ENCODE peak calls at places on chromosomes 12 and 14, in eight cellular contexts. P, Q, W, V, X, E, C and L are unnamed samples.

GRCh38 chr12:32568241-32568640 is 110.9 kb upstream of the DNM1L start:
- DNase-seq in P (no peak), Q (no peak), W (no peak), V (no peak), X (no peak), E (peak), C (no peak), L (no peak)

GRCh38 chr12:113241191-113242017 is 20.1 kb downstream of the TPCN1 start:
- DNase-seq in P (peak), Q (no peak), W (no peak), V (peak), X (no peak), E (peak), C (no peak), L (no peak)

GRCh38 chr12:19574606-19575005 is 135.3 kb downstream of the AEBP2 start:
- DNase-seq in P (no peak), Q (no peak), W (no peak), V (no peak), X (no peak), E (no peak), C (no peak), L (no peak)

GRCh38 chr12:113268621-113269020 is 47.4 kb downstream of the TPCN1 start:
- DNase-seq in P (no peak), Q (no peak), W (no peak), V (no peak), X (no peak), E (no peak), C (peak), L (no peak)

GRCh38 chr12:49974231-49974675 is 1.5 kb downstream of the AQP6 start:
- DNase-seq in P (peak), Q (no peak), W (peak), V (peak), X (peak), E (peak), C (peak), L (no peak)

GRCh38 chr14:92511472-92512247 is 1.9 kb upstream of the RIN3 start:
- DNase-seq in P (peak), Q (no peak), W (no peak), V (no peak), X (no peak), E (peak), C (no peak), L (no peak)

GRCh38 chr14:105021656-105022275 is 883 bp upstream of the CDCA4 start:
- DNase-seq in P (peak), Q (no peak), W (no peak), V (peak), X (peak), E (no peak), C (no peak), L (peak)

GRCh38 chr12:13187399-13187798 is 9.1 kb upstream of the EMP1 start:
- DNase-seq in P (no peak), Q (no peak), W (no peak), V (no peak), X (no peak), E (no peak), C (no peak), L (no peak)

GRCh38 chr12:124386661-124387509 is 92.0 kb downstream of the RFLNA start:
- DNase-seq in P (no peak), Q (no peak), W (no peak), V (no peak), X (no peak), E (no peak), C (no peak), L (no peak)

GRCh38 chr12:39464976-39465375 is 22.1 kb upstream of the KIF21A start:
- DNase-seq in P (no peak), Q (no peak), W (no peak), V (no peak), X (no peak), E (no peak), C (no peak), L (no peak)

GRCh38 chr12:76422154-76422877 is 74.1 kb upstream of the BBS10 start:
- DNase-seq in P (no peak), Q (no peak), W (no peak), V (no peak), X (no peak), E (no peak), C (no peak), L (no peak)

GRCh38 chr14:22465201-22465835 is 123.7 kb downstream of the DAD1 start:
- DNase-seq in P (no peak), Q (no peak), W (no peak), V (no peak), X (no peak), E (no peak), C (no peak), L (no peak)

GRCh38 chr14:61837336-61838229 is 75.4 kb downstream of the SNAPC1 start:
- DNase-seq in P (peak), Q (peak), W (peak), V (peak), X (peak), E (peak), C (peak), L (peak)
- TF ChIP-seq CTCF in P (peak), Q (peak), W (peak), V (peak), X (peak), E (peak), C (peak), L (peak)

GRCh38 chr12:7970475-7971252 is 34.7 kb upstream of the SLC2A3 start:
- DNase-seq in P (peak), Q (no peak), W (peak), V (peak), X (peak), E (peak), C (peak), L (peak)
- TF ChIP-seq CTCF in P (no peak), Q (no peak), W (peak), V (no peak), X (no peak), E (no peak), C (no peak), L (peak)

GRCh38 chr12:66107451-66107915 is 23.1 kb downstream of the LLPH start:
- DNase-seq in P (peak), Q (peak), W (no peak), V (peak), X (peak), E (peak), C (no peak), L (peak)

DNA sequence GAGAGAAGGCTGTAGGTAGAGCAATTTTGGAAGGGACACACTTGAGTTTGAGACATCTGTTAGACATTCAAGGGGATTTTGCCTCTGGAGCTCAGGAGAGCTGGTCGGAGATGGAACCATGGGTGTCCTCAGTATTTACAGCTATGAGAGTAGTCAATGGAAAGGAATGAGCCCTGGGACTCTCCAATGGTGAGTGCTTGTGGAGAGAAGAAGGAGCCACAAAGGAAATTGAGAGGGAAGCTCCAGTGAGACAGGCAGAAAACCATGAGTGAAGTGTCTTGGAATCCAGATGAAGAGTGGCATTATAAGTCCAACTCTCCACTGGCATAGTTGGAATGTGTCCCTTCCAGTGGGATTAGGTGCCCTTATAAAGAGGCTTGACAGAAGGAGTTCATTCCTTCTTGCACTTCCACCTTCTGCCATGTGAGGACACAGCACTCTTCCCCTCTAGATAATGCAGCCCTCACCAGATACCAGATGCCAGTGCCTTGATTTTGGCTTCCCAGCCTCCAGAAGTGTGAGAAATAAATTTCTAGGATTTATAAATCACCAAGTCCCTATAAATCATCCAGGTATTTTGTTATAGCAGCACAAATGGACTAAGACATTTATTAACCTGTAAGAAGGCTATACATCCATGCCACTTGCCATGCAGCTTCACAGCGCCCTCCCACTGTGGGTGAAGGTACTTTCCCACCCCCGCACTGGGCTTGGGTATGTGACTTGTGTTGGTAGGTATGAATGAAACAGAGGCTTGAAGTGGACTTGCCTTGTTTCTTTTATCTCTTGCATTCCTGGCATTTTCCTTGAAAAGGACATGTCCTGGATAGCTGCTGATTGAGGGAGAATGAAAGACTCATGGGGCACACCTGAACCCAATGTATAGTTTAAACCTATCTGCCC is 27.3 kb downstream of the LLPH start:
- DNase-seq in P (no peak), Q (no peak), W (no peak), V (no peak), X (no peak), E (no peak), C (no peak), L (peak)
- TF ChIP-seq CTCF in P (no peak), Q (peak), W (no peak), V (no peak), X (no peak), E (peak), C (no peak), L (peak)

DNA sequence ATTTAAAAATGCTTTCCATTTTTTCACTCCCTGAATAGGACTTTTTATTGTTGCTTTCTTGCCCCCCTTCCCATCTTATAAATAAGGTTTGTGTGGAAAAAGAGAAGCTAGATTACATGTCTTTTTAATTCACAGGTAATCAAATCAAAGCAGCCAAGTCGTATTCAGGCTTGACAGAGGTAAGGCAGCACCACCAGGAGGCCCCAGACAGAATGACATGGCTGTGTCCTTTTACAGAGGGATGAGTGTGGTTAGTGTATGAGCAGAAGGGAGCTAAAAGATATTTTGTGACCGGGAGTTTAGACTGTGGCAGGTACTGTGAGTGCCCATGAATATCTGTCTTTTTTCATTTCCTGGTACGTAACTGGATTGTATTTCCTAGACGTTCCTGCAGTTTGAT is 596.1 kb downstream of the ETNK1 start:
- DNase-seq in P (no peak), Q (no peak), W (no peak), V (no peak), X (no peak), E (no peak), C (no peak), L (no peak)
- TF ChIP-seq CTCF in P (no peak), Q (peak), W (no peak), V (no peak), X (no peak), E (no peak), C (no peak), L (no peak)

GRCh38 chr14:47211263-47211662 is 464.1 kb downstream of the MDGA2 start:
- DNase-seq in P (no peak), Q (no peak), W (no peak), V (no peak), X (no peak), E (no peak), C (no peak), L (no peak)

GRCh38 chr14:47208434-47208833 is 467.0 kb downstream of the MDGA2 start:
- DNase-seq in P (no peak), Q (no peak), W (no peak), V (no peak), X (no peak), E (no peak), C (no peak), L (no peak)

GRCh38 chr14:47207636-47208035 is 467.8 kb downstream of the MDGA2 start:
- DNase-seq in P (no peak), Q (no peak), W (no peak), V (no peak), X (no peak), E (no peak), C (no peak), L (no peak)
- TF ChIP-seq CTCF in P (no peak), Q (no peak), W (no peak), V (no peak), X (no peak), E (no peak), C (peak), L (no peak)

DNA sequence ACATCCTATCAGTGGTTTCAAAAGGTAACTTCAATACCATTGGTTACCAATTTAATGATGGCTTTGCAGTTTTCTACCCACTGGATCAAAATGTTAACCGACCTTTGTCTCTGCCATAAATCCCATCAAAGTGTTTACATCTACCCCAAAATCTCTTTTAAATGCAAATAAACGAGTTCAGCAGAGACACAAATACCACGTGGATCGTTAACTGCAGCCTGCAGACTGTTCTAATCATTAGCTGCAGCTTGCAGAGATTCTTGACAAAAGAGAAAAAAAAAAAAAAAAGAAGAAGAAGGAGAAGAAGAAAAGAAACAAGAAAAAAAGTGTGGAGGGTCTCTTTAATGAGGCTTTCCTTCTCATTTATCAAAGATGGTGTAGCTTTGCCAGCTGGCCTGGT is 275.7 kb downstream of the NEDD1 start:
- DNase-seq in P (no peak), Q (no peak), W (no peak), V (no peak), X (no peak), E (no peak), C (no peak), L (no peak)
- TF ChIP-seq CTCF in P (no peak), Q (no peak), W (no peak), V (no peak), X (no peak), E (no peak), C (no peak), L (no peak)

GRCh38 chr12:74552201-74552600 is 14.6 kb downstream of the ATXN7L3B start:
- DNase-seq in P (no peak), Q (no peak), W (no peak), V (no peak), X (no peak), E (no peak), C (no peak), L (no peak)
- TF ChIP-seq CTCF in P (no peak), Q (peak), W (no peak), V (no peak), X (no peak), E (no peak), C (no peak), L (no peak)

DNA sequence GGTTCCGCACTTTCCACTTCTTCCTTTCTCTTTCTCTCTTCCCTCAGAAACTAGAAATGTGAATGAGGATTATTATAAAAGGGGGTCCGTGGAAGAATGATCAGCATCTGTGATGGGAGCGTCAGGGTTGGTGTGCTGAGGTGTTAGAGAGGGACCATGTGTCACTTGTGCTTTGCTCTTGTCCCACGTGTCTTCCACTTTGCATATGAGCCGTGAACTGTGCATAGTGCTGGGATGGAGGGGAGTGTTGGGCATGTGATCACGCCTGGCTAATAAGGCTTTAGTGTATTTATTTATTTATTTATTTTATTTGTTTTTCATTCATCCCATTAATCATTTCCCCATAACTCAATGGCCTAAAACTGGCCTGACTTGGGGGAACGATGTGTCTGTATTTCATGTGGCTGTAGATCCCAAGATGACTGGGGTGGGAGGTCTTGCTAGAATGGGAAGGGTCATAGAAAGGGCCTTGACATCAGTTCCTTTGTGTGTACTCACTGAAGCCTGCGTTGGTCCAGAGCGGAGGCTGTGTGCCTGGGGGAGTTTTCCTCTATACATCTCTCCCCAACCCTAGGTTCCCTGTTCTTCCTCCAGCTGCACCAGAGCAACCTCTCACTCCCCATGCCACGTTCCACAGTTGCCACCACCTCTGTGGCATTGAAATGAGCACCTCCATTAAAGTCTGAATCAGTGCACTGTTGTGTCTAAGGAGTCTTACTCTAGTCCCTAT is 4.6 kb upstream of the ATN1 start:
- DNase-seq in P (no peak), Q (no peak), W (peak), V (no peak), X (no peak), E (no peak), C (no peak), L (no peak)
- TF ChIP-seq CTCF in P (no peak), Q (no peak), W (no peak), V (no peak), X (no peak), E (no peak), C (no peak), L (no peak)

GRCh38 chr14:64823305-64823985 is 56.3 kb downstream of the SPTB start:
- DNase-seq in P (peak), Q (peak), W (peak), V (peak), X (peak), E (peak), C (peak), L (peak)
- TF ChIP-seq CTCF in P (peak), Q (peak), W (peak), V (peak), X (peak), E (peak), C (peak), L (peak)